ENCODE peak calls at places on chromosome 1, in four cellular contexts. F, T, V and E are unnamed samples.

GRCh38 chr1:44714944-44715571 is 15.9 kb downstream of the RNU5D-1 start:
- DNase-seq in F (peak), T (peak), V (peak), E (peak)

GRCh38 chr1:110746644-110747259 is 72.0 kb upstream of the KCNA3 start:
- DNase-seq in F (peak), T (peak), V (peak), E (peak)

GRCh38 chr1:3518756-3519155 is 64.3 kb downstream of the ARHGEF16 start:
- DNase-seq in F (no peak), T (no peak), V (no peak), E (no peak)

GRCh38 chr1:74522143-74522542 is 9.7 kb upstream of the LRRC53 start:
- DNase-seq in F (no peak), T (peak), V (no peak), E (no peak)

GRCh38 chr1:2632561-2633361 is at the start of gene MMEL1:
- DNase-seq in F (no peak), T (no peak), V (no peak), E (no peak)

GRCh38 chr1:61139324-61140055 is 57.1 kb downstream of the NFIA start:
- DNase-seq in F (no peak), T (no peak), V (peak), E (peak)

GRCh38 chr1:233916706-233917105 is 12.2 kb downstream of the SLC35F3 start:
- DNase-seq in F (no peak), T (no peak), V (no peak), E (no peak)

GRCh38 chr1:97621955-97622354 is 298.9 kb downstream of the DPYD start:
- DNase-seq in F (no peak), T (no peak), V (peak), E (no peak)

GRCh38 chr1:150566589-150567340 is 12.6 kb downstream of the MCL1 start:
- DNase-seq in F (no peak), T (no peak), V (no peak), E (no peak)

GRCh38 chr1:9129391-9130041 is 614 bp upstream of the GPR157 start:
- DNase-seq in F (peak), T (peak), V (peak), E (peak)

GRCh38 chr1:237205400-237206064 is 163.5 kb downstream of the RYR2 start:
- DNase-seq in F (peak), T (no peak), V (no peak), E (no peak)

GRCh38 chr1:58249729-58250586 is 296.6 kb downstream of the OMA1 start:
- DNase-seq in F (peak), T (peak), V (no peak), E (no peak)

GRCh38 chr1:82160036-82160435 is 359.3 kb downstream of the ADGRL2 start:
- DNase-seq in F (no peak), T (no peak), V (no peak), E (no peak)

GRCh38 chr1:167212025-167212424 is 8.7 kb upstream of the POU2F1 start:
- DNase-seq in F (no peak), T (no peak), V (no peak), E (no peak)

GRCh38 chr1:243628476-243628907 is 221.6 kb downstream of the AKT3 start:
- DNase-seq in F (no peak), T (no peak), V (no peak), E (no peak)

GRCh38 chr1:89065077-89065868 is at the start of gene GBP1:
- DNase-seq in F (no peak), T (no peak), V (peak), E (no peak)

GRCh38 chr1:31790641-31791091 is 25.2 kb downstream of the SPOCD1 start:
- DNase-seq in F (no peak), T (peak), V (no peak), E (no peak)

GRCh38 chr1:6109688-6110087 is 64.0 kb downstream of the KCNAB2 start:
- DNase-seq in F (no peak), T (peak), V (no peak), E (no peak)

GRCh38 chr1:195197116-195197515 is 1411.1 kb downstream of the KCNT2 start:
- DNase-seq in F (no peak), T (no peak), V (no peak), E (no peak)

GRCh38 chr1:102790997-102791396 is 317.3 kb downstream of the COL11A1 start:
- DNase-seq in F (no peak), T (no peak), V (no peak), E (no peak)

GRCh38 chr1:41955461-41956159 is 36.9 kb upstream of the HIVEP3 start:
- DNase-seq in F (no peak), T (no peak), V (peak), E (no peak)

GRCh38 chr1:166859597-166859996 is 16.5 kb downstream of the TADA1 start:
- DNase-seq in F (no peak), T (no peak), V (no peak), E (peak)

GRCh38 chr1:204445860-204446412 is 34.3 kb upstream of the PPP1R15B start:
- DNase-seq in F (peak), T (peak), V (no peak), E (peak)

GRCh38 chr1:33343539-33343938 is 22.6 kb upstream of the A3GALT2 start:
- DNase-seq in F (no peak), T (no peak), V (no peak), E (no peak)

GRCh38 chr1:25727026-25727818 is 72.8 kb upstream of the SELENON start:
- DNase-seq in F (no peak), T (no peak), V (no peak), E (no peak)